ENCODE peak calls at places on chromosomes 13 and 19, in eight cellular contexts. W, E, B, N, X, R, M and I are unnamed samples.

GRCh38 chr13:72507394-72508199 is 219.8 kb downstream of the MZT1 start:
- DNase-seq in E (peak), R (no peak), X (no peak), W (no peak), N (no peak), B (no peak), M (no peak), I (no peak)

GRCh38 chr13:80742027-80742426 is 401.1 kb upstream of the SPRY2 start:
- DNase-seq in X (no peak), W (no peak), M (no peak), B (no peak), N (peak), R (no peak), E (no peak), I (no peak)

GRCh38 chr19:48424694-48425219 is 21.0 kb upstream of the GRWD1 start:
- DNase-seq in X (no peak), M (no peak), N (peak), B (no peak), R (no peak), E (peak), W (no peak), I (no peak)

GRCh38 chr19:531009-531752 is 379 bp upstream of the CDC34 start:
- DNase-seq in X (no peak), R (peak), E (peak), B (peak), M (peak), W (peak), N (peak), I (no peak)

GRCh38 chr13:29384466-29384865 is 211.0 kb downstream of the SLC7A1 start:
- DNase-seq in B (no peak), R (no peak), W (no peak), X (no peak), N (no peak), M (no peak), E (no peak), I (no peak)

GRCh38 chr19:45522010-45522941 is 15.0 kb downstream of the VASP start:
- DNase-seq in E (no peak), R (no peak), N (no peak), B (no peak), X (no peak), M (no peak), W (no peak), I (no peak)

GRCh38 chr13:32902898-32903297 is 113.3 kb upstream of the KL start:
- DNase-seq in X (peak), E (peak), M (no peak), W (peak), N (peak), R (no peak), B (peak), I (no peak)

GRCh38 chr13:111115841-111116500 is 861 bp downstream of the ARHGEF7 start:
- DNase-seq in N (peak), B (peak), E (peak), M (no peak), W (peak), X (no peak), R (peak), I (peak)

GRCh38 chr13:36829753-36830152 is 10.7 kb downstream of the RFXAP start:
- DNase-seq in W (no peak), X (no peak), E (no peak), R (no peak), B (no peak), M (no peak), N (no peak), I (no peak)

GRCh38 chr19:6800991-6801396 is 28.5 kb downstream of the VAV1 start:
- DNase-seq in E (peak), R (no peak), W (no peak), B (no peak), N (no peak), M (no peak), X (no peak), I (peak)

GRCh38 chr13:94261163-94261562 is 218.3 kb downstream of the DCT start:
- DNase-seq in M (no peak), X (no peak), E (no peak), W (no peak), B (no peak), N (no peak), R (no peak), I (no peak)

GRCh38 chr19:7294571-7295212 is 478 bp upstream of the INSR start:
- DNase-seq in B (peak), N (peak), M (peak), W (peak), R (no peak), X (peak), E (peak), I (peak)

GRCh38 chr19:43984687-43985000 is 656 bp downstream of the ZNF155 start:
- DNase-seq in W (no peak), N (no peak), M (no peak), X (no peak), E (no peak), B (no peak), R (no peak), I (no peak)

GRCh38 chr13:48491423-48492122 is 41.3 kb downstream of the RCBTB2 start:
- DNase-seq in E (peak), M (no peak), W (no peak), R (no peak), B (no peak), X (no peak), N (no peak), I (no peak)

GRCh38 chr19:46990998-46991676 is 28.5 kb upstream of the NPAS1 start:
- DNase-seq in M (peak), W (peak), X (no peak), R (peak), N (peak), B (peak), E (peak), I (no peak)

GRCh38 chr13:78852709-78853108 is 193.8 kb upstream of the OBI1 start:
- DNase-seq in N (no peak), E (no peak), M (no peak), B (no peak), R (no peak), X (no peak), W (no peak), I (no peak)

GRCh38 chr19:16420781-16421386 is 50.9 kb downstream of the EPS15L1 start:
- DNase-seq in N (no peak), X (no peak), E (no peak), B (no peak), W (no peak), M (no peak), R (no peak), I (no peak)

GRCh38 chr19:38792250-38793111 is 3.5 kb downstream of the LGALS7B start:
- DNase-seq in E (no peak), R (no peak), N (peak), X (no peak), W (no peak), B (no peak), M (no peak), I (no peak)

GRCh38 chr13:49938921-49939320 is 2.8 kb upstream of the SPRYD7 start:
- DNase-seq in N (peak), R (no peak), E (no peak), X (no peak), B (peak), M (no peak), W (no peak), I (no peak)

GRCh38 chr13:49935171-49936084 is 712 bp downstream of the SPRYD7 start:
- DNase-seq in N (peak), B (peak), X (no peak), R (no peak), M (peak), E (peak), W (peak), I (no peak)

GRCh38 chr19:35395762-35396199 is 24.9 kb downstream of the GPR42 start:
- DNase-seq in R (no peak), W (no peak), N (no peak), M (no peak), E (no peak), X (no peak), B (peak), I (no peak)

GRCh38 chr13:77384999-77385398 is 58.1 kb upstream of the MYCBP2 start:
- DNase-seq in X (no peak), E (peak), W (no peak), R (no peak), M (no peak), B (no peak), N (no peak), I (no peak)

GRCh38 chr13:27264181-27264580 is 6.4 kb upstream of the RASL11A start:
- DNase-seq in E (peak), N (peak), X (no peak), W (no peak), M (no peak), B (peak), R (peak), I (peak)

GRCh38 chr19:14526423-14526822 is 3.0 kb upstream of the TECR start:
- DNase-seq in E (no peak), W (no peak), B (no peak), R (no peak), M (no peak), X (no peak), N (no peak), I (no peak)

GRCh38 chr19:49157445-49158224 is at the start of gene TRPM4:
- DNase-seq in R (no peak), E (peak), M (peak), N (peak), W (peak), B (peak), X (peak), I (no peak)

DNA sequence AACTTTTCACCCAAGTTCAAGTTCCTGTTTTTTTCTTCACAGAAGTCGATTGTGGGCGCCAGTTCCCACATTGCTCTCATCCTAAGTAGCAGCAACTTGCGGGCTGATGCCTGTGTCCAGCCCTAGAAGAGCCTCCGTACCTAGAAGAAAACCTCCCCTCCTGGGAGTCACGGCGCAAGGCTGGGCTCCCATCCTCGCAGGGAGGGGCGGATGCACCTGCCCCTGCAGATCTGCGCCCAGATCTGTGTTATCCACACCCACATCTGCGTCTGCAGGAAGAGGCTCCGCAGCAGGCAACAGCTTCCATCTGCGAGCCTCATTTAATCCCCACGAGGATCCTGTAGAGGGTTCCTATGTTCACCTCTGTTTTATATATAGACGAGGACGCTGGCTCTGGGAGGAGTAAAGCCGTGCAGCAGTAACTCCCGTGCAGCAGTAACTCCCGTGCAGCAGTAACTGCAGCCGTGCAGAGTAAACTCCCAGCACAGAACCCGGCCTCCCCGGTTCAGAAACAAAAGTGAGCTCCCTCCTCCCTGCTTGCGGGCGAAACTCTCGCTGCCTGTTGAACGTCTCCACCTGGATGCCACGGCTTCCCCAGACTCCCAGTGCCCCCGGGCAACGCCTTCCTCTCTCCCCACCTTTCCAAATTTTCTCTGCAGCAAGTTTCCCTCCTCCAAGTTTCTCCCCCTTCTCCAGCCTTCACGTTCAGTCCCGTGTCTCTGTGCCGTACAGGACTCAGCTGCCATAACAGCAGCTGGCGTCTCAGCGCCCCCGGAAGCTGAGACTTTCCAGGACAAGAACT is 23.5 kb upstream of the LAIR1 start:
- DNase-seq in B (no peak), W (no peak), R (no peak), M (no peak), N (no peak), X (no peak), E (no peak), I (no peak)
- H3K4me3 ChIP-seq in B (no peak), W (no peak), R (peak), M (peak), N (peak), X (peak), E (peak), I (peak)

GRCh38 chr19:1904385-1905070 is 671 bp upstream of the ADAT3 start:
- DNase-seq in X (no peak), M (peak), E (no peak), R (no peak), W (no peak), N (no peak), B (peak), I (no peak)
- H3K4me3 ChIP-seq in X (peak), M (peak), E (no peak), R (peak), W (no peak), N (peak), B (no peak), I (peak)

GRCh38 chr13:87153371-87153770 is 517.8 kb upstream of the SLITRK5 start:
- DNase-seq in W (no peak), E (no peak), N (no peak), B (no peak), R (no peak), M (no peak), X (no peak), I (no peak)
- H3K4me3 ChIP-seq in W (no peak), E (no peak), N (no peak), B (no peak), R (no peak), M (no peak), X (no peak), I (no peak)

GRCh38 chr13:19959831-19960672 is 1.5 kb downstream of the ZMYM2 start:
- DNase-seq in B (peak), R (peak), M (peak), N (peak), X (peak), W (peak), E (peak), I (peak)

GRCh38 chr13:19960673-19961015 is 2.1 kb downstream of the ZMYM2 start:
- DNase-seq in R (no peak), E (peak), M (no peak), N (no peak), B (no peak), X (no peak), W (no peak), I (no peak)

GRCh38 chr13:19961924-19962323 is 3.4 kb downstream of the ZMYM2 start:
- DNase-seq in R (no peak), N (no peak), W (no peak), B (no peak), E (no peak), M (no peak), X (no peak), I (no peak)

GRCh38 chr13:19962894-19963293 is 4.4 kb downstream of the ZMYM2 start:
- DNase-seq in X (no peak), M (no peak), W (no peak), N (no peak), B (no peak), R (no peak), E (no peak), I (no peak)

DNA sequence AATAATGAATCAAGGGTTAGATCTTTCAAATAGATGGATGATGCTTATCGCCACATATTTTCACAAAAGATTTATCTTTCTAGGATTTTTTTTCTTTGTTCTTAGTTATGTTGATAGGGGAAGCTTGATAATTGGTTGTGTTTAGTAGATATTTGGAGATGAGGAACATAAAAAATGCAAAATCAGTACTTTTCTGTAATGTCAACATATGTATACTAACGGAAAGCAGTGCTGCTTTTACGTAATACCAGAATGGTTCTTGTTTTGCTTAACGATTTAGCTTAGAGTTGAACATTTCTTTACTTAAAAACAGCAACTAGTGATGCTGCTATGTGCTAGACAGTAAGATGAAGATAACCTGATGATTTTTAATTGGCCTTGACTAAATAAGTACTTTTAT is 3.0 kb downstream of the ZMYM2 start:
- DNase-seq in M (no peak), N (peak), R (no peak), X (no peak), E (peak), W (no peak), B (no peak), I (no peak)
- H3K4me3 ChIP-seq in M (no peak), N (peak), R (peak), X (no peak), E (no peak), W (no peak), B (no peak), I (peak)

GRCh38 chr19:50722248-50723013 is 733 bp upstream of the CLEC11A start:
- DNase-seq in E (no peak), B (no peak), N (no peak), M (no peak), R (no peak), X (no peak), W (no peak), I (no peak)
- H3K4me3 ChIP-seq in E (peak), B (peak), N (peak), M (peak), R (peak), X (no peak), W (no peak), I (peak)